ENCODE peak calls at places on chromosomes 13 and 19, in ten cellular contexts. F is T-helper 1 cell; S is Jurkat, Clone E6-1; Z is SHP77; M is NCI-H2171 treated with DMSO at 0.1 percent for 48 hours; Q is activated CD8-positive, alpha-beta memory T cell treated with anti-CD3 and anti-CD28 coated beads for 1 hour; P is sigmoid colon; O is ELF-1; L is AG09319; G is stimulated activated CD4-positive, alpha-beta T cell treated with anti-CD3 and anti-CD28 coated beads, Interleukin-4, amount 100 ng/mL, for 24 hours. I is an unnamed sample.

GRCh38 chr13:45068036-45069001 is 52.0 kb upstream of the GTF2F2 start:
- DNase-seq in Z (peak; percentile 72), G (no peak), O (no peak), S (no peak), L (no peak), Q (no peak), M (no peak), P (no peak), F (no peak), I (peak; percentile 71)

GRCh38 chr13:111344471-111345191 is 24.2 kb downstream of the TEX29 start:
- DNase-seq in F (no peak), S (no peak), G (no peak), P (no peak), Z (peak; percentile 82), L (no peak), M (peak; percentile 55), Q (no peak), O (peak; percentile 91), I (no peak)

GRCh38 chr19:45245826-45246225 is 619 bp upstream of the EXOC3L2 start:
- DNase-seq in O (no peak), G (no peak), L (no peak), F (no peak), Z (no peak), Q (no peak), S (no peak), P (no peak), M (no peak), I (peak; percentile 32)

GRCh38 chr19:18157465-18158063 is 4.6 kb downstream of the PIK3R2 start:
- DNase-seq in O (peak; percentile 62), F (no peak), L (no peak), G (no peak), Q (no peak), S (no peak), P (no peak), Z (peak; percentile 81), M (peak; percentile 95), I (no peak)

GRCh38 chr19:18856385-18857126 is 24.8 kb downstream of the UPF1 start:
- DNase-seq in G (no peak), M (no peak), L (no peak), S (no peak), O (peak; percentile 50), Z (peak; percentile 13), F (no peak), Q (no peak), P (no peak), I (peak; percentile 49)

GRCh38 chr13:99311748-99312492 is 4.7 kb upstream of the GPR183 start:
- DNase-seq in S (no peak), Z (no peak), O (no peak), M (no peak), P (peak; percentile 80), F (no peak), L (no peak), G (no peak), Q (no peak), I (peak; percentile 52)

GRCh38 chr19:37309834-37310575 is 60.9 kb upstream of the ZNF527 start:
- DNase-seq in G (peak; percentile 27), Z (peak; percentile 10), M (peak; percentile 19), P (no peak), Q (no peak), L (no peak), F (no peak), S (peak; percentile 21), O (no peak), I (peak; percentile 17)

GRCh38 chr19:12783849-12784393 is 7.4 kb upstream of the JUNB start:
- DNase-seq in M (no peak), F (peak; percentile 46), L (no peak), Z (no peak), Q (no peak), P (no peak), O (no peak), S (no peak), G (peak; percentile 22), I (peak; percentile 52)

GRCh38 chr19:2332341-2333026 is 4.0 kb downstream of the SPPL2B start:
- DNase-seq in M (peak; percentile 96), L (no peak), Z (no peak), F (peak; percentile 35), S (peak; percentile 42), O (no peak), Q (peak; percentile 35), G (no peak), P (no peak), I (peak; percentile 61)

GRCh38 chr13:28358673-28359072 is 136.3 kb downstream of the FLT1 start:
- DNase-seq in G (no peak), Q (no peak), P (no peak), O (no peak), L (no peak), S (no peak), Z (no peak), F (no peak), M (no peak), I (peak; percentile 21)

GRCh38 chr19:13260883-13261653 is 110.9 kb downstream of the IER2 start:
- DNase-seq in O (no peak), M (no peak), G (peak; percentile 48), Q (no peak), L (peak; percentile 44), S (no peak), F (peak; percentile 38), Z (no peak), P (no peak), I (peak; percentile 91)

GRCh38 chr13:33150146-33150545 is 133.9 kb downstream of the KL start:
- DNase-seq in L (no peak), M (peak; percentile 71), S (no peak), F (no peak), P (no peak), Z (peak; percentile 31), O (no peak), G (no peak), Q (no peak), I (peak; percentile 62)

GRCh38 chr13:68234278-68234677 is 1004.1 kb upstream of the PCDH9 start:
- DNase-seq in M (no peak), O (no peak), Z (no peak), P (no peak), L (no peak), F (no peak), G (no peak), Q (no peak), S (no peak), I (no peak)

GRCh38 chr13:104534847-104535246 is 1468.6 kb upstream of the SLC10A2 start:
- DNase-seq in M (no peak), P (no peak), Z (no peak), L (no peak), O (peak; percentile 18), S (peak; percentile 29), G (no peak), F (no peak), Q (no peak), I (no peak)

I was measured in lung microvascular endothelial cell.